ENCODE peak calls at places on chromosomes 4 and X, in six cellular contexts. W is SK-N-SH, H is astrocyte, N is endodermal cell, K is tibial nerve, G is cardiac fibroblast. P is an unnamed sample.

GRCh38 chr4:185213829-185214228 is 4.4 kb downstream of the SNX25 start:
- DNase-seq in K (no peak), W (no peak), N (no peak), G (no peak), H (no peak), P (no peak)

GRCh38 chr4:160180206-160180605 is 1077.3 kb downstream of the RAPGEF2 start:
- DNase-seq in N (no peak), H (peak), K (no peak), W (no peak), G (no peak), P (peak)

GRCh38 chr4:139603576-139604387 is 47.8 kb upstream of the SETD7 start:
- DNase-seq in N (peak), G (peak), K (no peak), W (peak), H (peak), P (peak)

GRCh38 chr4:132269303-132269990 is 879.6 kb upstream of the PCDH10 start:
- DNase-seq in G (no peak), K (no peak), N (peak), W (no peak), H (no peak), P (no peak)

GRCh38 chrX:70554081-70554480 is 109.4 kb downstream of the DLG3 start:
- DNase-seq in G (peak), H (peak), W (no peak), N (no peak), K (no peak), P (peak)

GRCh38 chr4:6546681-6547447 is 28.1 kb upstream of the MAN2B2 start:
- DNase-seq in N (peak), H (peak), K (no peak), W (peak), G (peak), P (peak)

GRCh38 chr4:48665555-48666186 is 114.4 kb downstream of the FRYL start:
- DNase-seq in W (no peak), N (no peak), H (peak), G (no peak), K (no peak), P (no peak)

GRCh38 chr4:159137176-159137575 is 34.3 kb downstream of the RAPGEF2 start:
- DNase-seq in W (no peak), H (no peak), G (no peak), K (no peak), N (no peak), P (no peak)

GRCh38 chr4:66693694-66694093 is 851.6 kb downstream of the CENPC start:
- DNase-seq in H (peak), K (no peak), G (peak), W (no peak), N (no peak), P (peak)

GRCh38 chr4:88807499-88807898 is 109.9 kb upstream of the NAP1L5 start:
- DNase-seq in W (no peak), H (peak), G (no peak), K (no peak), N (no peak), P (no peak)

GRCh38 chr4:40196724-40197281 is at the start of gene RHOH:
- DNase-seq in W (no peak), K (no peak), H (no peak), G (no peak), N (peak), P (no peak)

GRCh38 chr4:40199999-40200880 is 3.4 kb downstream of the RHOH start:
- DNase-seq in W (no peak), N (no peak), H (peak), G (no peak), K (no peak), P (peak)

GRCh38 chr4:40200881-40201797 is 4.3 kb downstream of the RHOH start:
- DNase-seq in K (no peak), N (no peak), W (peak), H (peak), G (no peak), P (peak)

GRCh38 chr4:40197879-40198689 is 1.3 kb downstream of the RHOH start:
- DNase-seq in H (no peak), W (no peak), G (no peak), N (no peak), K (no peak), P (no peak)

DNA sequence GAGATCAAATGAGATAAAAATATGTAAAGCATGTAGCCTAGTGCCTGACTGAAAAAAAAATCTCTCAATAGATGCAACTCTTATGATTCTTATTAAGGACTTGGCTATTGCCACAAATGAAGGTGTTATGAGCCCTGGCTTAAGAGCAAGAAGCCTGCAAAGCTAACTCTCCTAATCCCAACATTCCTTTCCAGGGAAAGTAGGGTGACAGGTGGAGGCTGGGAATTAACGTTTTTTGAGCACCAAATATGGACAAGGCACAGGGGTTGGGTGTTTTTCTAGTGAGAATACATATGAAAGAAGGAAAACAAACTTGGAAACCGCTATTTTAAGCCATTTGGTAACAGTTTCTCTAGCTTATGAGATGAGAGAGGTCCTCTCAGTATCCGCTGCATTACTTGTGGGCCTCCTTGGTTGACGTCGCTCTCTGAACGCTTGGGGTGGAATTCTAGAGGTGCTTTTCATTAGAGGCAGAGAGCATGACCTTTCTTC is 2.4 kb downstream of the RHOH start:
- DNase-seq in W (no peak), H (no peak), G (no peak), K (no peak), N (no peak), P (no peak)
- H3K4me3 ChIP-seq in W (no peak), H (no peak), G (no peak), K (no peak), N (no peak), P (no peak)

GRCh38 chr4:109295081-109295480 is 7.4 kb downstream of the COL25A1 start:
- DNase-seq in K (no peak), W (no peak), G (no peak), N (no peak), H (no peak), P (no peak)

GRCh38 chr4:109301691-109302365 is 630 bp downstream of the COL25A1 start:
- DNase-seq in W (peak), K (no peak), G (no peak), H (no peak), N (peak), P (peak)

GRCh38 chr4:109296545-109296944 is 5.9 kb downstream of the COL25A1 start:
- DNase-seq in K (no peak), H (peak), N (no peak), W (no peak), G (no peak), P (peak)

GRCh38 chr4:109294468-109295020 is 7.9 kb downstream of the COL25A1 start:
- DNase-seq in N (no peak), K (no peak), W (no peak), G (no peak), H (peak), P (peak)

DNA sequence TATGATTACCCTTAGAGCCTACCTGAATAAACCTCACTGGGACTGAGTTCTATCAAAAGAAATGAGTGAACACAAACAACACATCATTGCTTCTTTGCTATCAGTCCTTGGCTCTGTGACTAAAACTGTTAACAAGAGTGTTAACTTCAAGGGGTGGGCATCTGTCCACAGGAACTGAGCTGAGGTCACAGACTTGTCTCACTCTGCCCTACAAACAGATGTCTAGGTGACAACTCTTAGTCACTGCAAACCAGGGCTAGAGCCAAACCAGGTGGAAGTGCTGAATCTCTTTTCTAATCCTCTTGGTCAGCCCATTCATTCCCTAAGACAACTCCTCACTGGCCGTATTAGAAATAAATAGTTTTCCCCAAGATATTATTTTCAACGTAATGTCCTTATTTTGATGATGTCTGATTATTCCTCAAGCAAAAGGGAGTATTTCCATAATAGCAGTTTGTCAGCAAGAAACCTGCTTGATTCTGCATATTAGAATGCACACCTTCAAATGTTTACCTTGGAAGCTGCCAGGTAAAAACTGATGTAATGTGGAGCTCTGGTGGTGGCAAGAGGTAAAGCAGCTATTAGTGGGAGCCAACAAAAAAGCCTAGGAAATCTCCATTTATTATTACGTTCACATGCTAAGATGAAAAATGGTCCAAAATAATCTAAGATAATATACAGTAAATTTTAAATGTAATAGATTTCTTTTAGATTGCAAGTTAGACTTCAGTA is 4.0 kb downstream of the COL25A1 start:
- DNase-seq in N (no peak), H (no peak), W (peak), G (peak), K (no peak), P (peak)
- TF ChIP-seq CTCF in N (peak), H (peak), W (peak), G (peak), K (peak), P (peak)

GRCh38 chrX:120016068-120016441 is 61.4 kb downstream of the RHOXF2B start:
- DNase-seq in H (no peak), N (no peak), W (no peak), K (no peak), G (no peak), P (no peak)

GRCh38 chrX:120020305-120020704 is 57.2 kb downstream of the RHOXF2B start:
- DNase-seq in W (no peak), H (no peak), G (no peak), K (no peak), N (no peak), P (no peak)

GRCh38 chrX:120014354-120015129 is 62.9 kb downstream of the RHOXF2B start:
- DNase-seq in H (no peak), G (no peak), K (no peak), W (no peak), N (peak), P (no peak)

GRCh38 chrX:120015145-120016067 is 62.1 kb downstream of the RHOXF2B start:
- DNase-seq in H (no peak), G (no peak), W (no peak), N (peak), K (no peak), P (no peak)
- H3K4me3 ChIP-seq in H (no peak), G (peak), W (peak), N (peak), K (peak), P (no peak)

GRCh38 chr4:183601381-183601780 is 57.6 kb downstream of the RWDD4 start:
- DNase-seq in H (no peak), W (peak), K (no peak), G (no peak), N (no peak), P (no peak)
- TF ChIP-seq CTCF in H (no peak), W (no peak), K (no peak), G (no peak), N (no peak), P (no peak)

DNA sequence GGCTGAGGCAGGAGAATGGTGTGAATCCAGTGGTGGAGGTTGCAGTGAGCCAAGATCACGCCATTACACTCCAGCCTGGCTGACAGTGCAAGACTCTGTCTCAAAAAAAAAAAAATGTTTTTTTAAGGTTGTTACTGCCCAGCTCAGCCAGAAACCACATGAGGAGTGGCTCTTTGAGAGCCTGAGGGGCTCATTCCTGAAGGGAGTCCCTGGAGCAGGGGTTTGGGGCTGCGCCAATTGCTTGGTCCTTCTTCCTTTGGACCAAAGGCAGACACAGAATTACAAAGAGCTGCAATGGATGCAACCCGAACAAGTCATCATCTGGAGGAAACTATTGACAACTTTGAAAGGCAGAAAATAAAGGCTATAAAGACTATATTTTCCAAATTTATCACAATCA is 60.6 kb upstream of the WWC2 start:
- DNase-seq in H (no peak), G (no peak), K (no peak), W (no peak), N (no peak), P (no peak)
- H3K4me3 ChIP-seq in H (no peak), G (no peak), K (no peak), W (no peak), N (no peak), P (no peak)

DNA sequence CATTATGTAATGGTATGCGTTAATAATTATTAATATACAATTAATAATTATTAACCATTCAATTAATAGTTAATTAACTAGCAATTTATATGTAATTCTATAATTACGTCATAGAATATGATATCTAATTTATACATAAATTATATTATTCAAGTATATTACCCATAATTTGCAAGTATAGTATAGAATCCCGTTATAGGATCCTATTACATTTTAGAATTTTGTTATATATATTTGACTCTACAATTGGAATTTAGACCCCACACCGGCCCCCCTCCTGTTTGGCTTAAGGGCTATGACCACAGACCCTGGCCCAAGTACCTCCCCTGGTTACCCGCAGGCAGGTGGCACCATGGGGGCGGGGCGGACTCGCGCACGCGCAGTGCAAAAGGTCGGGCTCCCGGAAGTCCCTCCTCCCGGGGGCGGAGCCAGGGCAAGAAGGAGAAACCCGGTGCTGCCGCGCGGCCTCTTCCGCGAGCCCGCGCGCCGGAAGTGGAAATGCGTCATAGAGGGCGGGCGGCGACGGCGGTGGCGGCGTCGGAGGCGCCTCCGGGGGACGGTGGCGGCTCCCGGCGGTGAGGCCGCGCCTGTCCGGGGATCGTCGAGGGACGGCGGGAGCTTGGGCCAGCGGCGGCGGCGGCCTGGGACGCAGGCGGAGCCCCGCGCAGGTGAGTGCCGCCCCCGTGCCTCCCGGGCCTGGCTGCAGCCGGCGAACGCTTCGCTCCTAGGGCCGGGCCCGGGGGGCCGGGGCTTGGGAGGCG is at the start of gene AKAP17A:
- DNase-seq in H (peak), N (peak), W (peak), G (peak), K (peak), P (peak)
- TF ChIP-seq CTCF in H (no peak), N (peak), W (no peak), G (no peak), K (no peak), P (no peak)

GRCh38 chr4:82885410-82885809 is 5.5 kb downstream of the SEC31A start:
- DNase-seq in W (no peak), K (no peak), N (no peak), H (no peak), G (no peak), P (no peak)
- H3K4me3 ChIP-seq in W (no peak), K (no peak), N (peak), H (no peak), G (no peak), P (no peak)